ENCODE peak calls at places on chromosomes 7 and 10, in five cellular contexts. M, Z, N, G and V are unnamed samples.

GRCh38 chr7:155918720-155919399 is 106.6 kb upstream of the SHH start:
- DNase-seq in M (no peak), Z (no peak), N (no peak), G (peak; percentile 19), V (peak; percentile 66)

GRCh38 chr7:133235212-133235883 is 17.5 kb upstream of the EXOC4 start:
- DNase-seq in M (no peak), Z (no peak), N (no peak), G (no peak), V (no peak)

GRCh38 chr7:82423446-82423845 is 20.1 kb downstream of the CACNA2D1 start:
- DNase-seq in M (no peak), Z (no peak), N (no peak), G (no peak), V (no peak)

GRCh38 chr7:111753968-111754367 is 191.7 kb upstream of the IMMP2L start:
- DNase-seq in M (no peak), Z (no peak), N (no peak), G (no peak), V (no peak)

GRCh38 chr10:46232666-46233065 is 54.1 kb upstream of the ANTXRL start:
- DNase-seq in M (peak; percentile 34), Z (no peak), N (no peak), G (no peak), V (no peak)

GRCh38 chr7:129351320-129351719 is 82.9 kb upstream of the STRIP2 start:
- DNase-seq in M (no peak), Z (no peak), N (no peak), G (no peak), V (no peak)

GRCh38 chr10:97580421-97581367 is 3.5 kb upstream of the HOGA1 start:
- DNase-seq in M (no peak), Z (no peak), N (peak; percentile 12), G (no peak), V (no peak)

GRCh38 chr7:64876792-64877713 is 26.0 kb upstream of the ZNF273 start:
- DNase-seq in M (peak; percentile 4), Z (no peak), N (peak; percentile 100), G (no peak), V (no peak)

GRCh38 chr10:49556723-49557122 is 17.8 kb upstream of the ERCC6 start:
- DNase-seq in M (no peak), Z (no peak), N (no peak), G (no peak), V (no peak)

GRCh38 chr7:20358762-20359282 is 28.1 kb downstream of the ITGB8 start:
- DNase-seq in M (no peak), Z (no peak), N (peak; percentile 16), G (no peak), V (no peak)

GRCh38 chr7:143269254-143269653 is 6.0 kb downstream of the GSTK1 start:
- DNase-seq in M (no peak), Z (no peak), N (no peak), G (peak; percentile 30), V (no peak)

GRCh38 chr10:14549496-14549895 is 218.8 kb upstream of the FRMD4A start:
- DNase-seq in M (no peak), Z (no peak), N (no peak), G (no peak), V (no peak)

GRCh38 chr7:132825932-132826480 is 249.7 kb upstream of the PLXNA4 start:
- DNase-seq in M (no peak), Z (no peak), N (no peak), G (no peak), V (no peak)

GRCh38 chr10:52566471-52567246 is 205.9 kb downstream of the MBL2 start:
- DNase-seq in M (no peak), Z (no peak), N (peak; percentile 2), G (no peak), V (peak; percentile 16)

GRCh38 chr7:149714910-149715471 is 58.4 kb downstream of the ZNF467 start:
- DNase-seq in M (no peak), Z (no peak), N (no peak), G (no peak), V (no peak)

GRCh38 chr7:133253522-133253882 is 624 bp downstream of the EXOC4 start:
- DNase-seq in M (no peak), Z (no peak), N (no peak), G (peak; percentile 47), V (peak; percentile 22)

GRCh38 chr7:44144968-44145418 is 3.9 kb upstream of the MYL7 start:
- DNase-seq in M (no peak), Z (no peak), N (peak; percentile 42), G (no peak), V (no peak)

GRCh38 chr7:91020611-91021385 is 243.4 kb upstream of the FZD1 start:
- DNase-seq in M (no peak), Z (no peak), N (no peak), G (no peak), V (no peak)

GRCh38 chr7:91503934-91504575 is 239.8 kb downstream of the FZD1 start:
- DNase-seq in M (no peak), Z (no peak), N (no peak), G (no peak), V (no peak)

GRCh38 chr7:42726066-42726785 is 185.6 kb downstream of the C7orf25 start:
- DNase-seq in M (no peak), Z (no peak), N (no peak), G (no peak), V (no peak)

GRCh38 chr7:19106308-19107141 is 10.9 kb downstream of the TWIST1 start:
- DNase-seq in M (peak; percentile 71), Z (no peak), N (peak; percentile 71), G (peak; percentile 24), V (no peak)

GRCh38 chr10:25631471-25631870 is 302.6 kb upstream of the MYO3A start:
- DNase-seq in M (no peak), Z (no peak), N (no peak), G (no peak), V (no peak)
- TF ChIP-seq GABPA in M (no peak), Z (no peak), N (no peak), G (no peak), V (no peak)

DNA sequence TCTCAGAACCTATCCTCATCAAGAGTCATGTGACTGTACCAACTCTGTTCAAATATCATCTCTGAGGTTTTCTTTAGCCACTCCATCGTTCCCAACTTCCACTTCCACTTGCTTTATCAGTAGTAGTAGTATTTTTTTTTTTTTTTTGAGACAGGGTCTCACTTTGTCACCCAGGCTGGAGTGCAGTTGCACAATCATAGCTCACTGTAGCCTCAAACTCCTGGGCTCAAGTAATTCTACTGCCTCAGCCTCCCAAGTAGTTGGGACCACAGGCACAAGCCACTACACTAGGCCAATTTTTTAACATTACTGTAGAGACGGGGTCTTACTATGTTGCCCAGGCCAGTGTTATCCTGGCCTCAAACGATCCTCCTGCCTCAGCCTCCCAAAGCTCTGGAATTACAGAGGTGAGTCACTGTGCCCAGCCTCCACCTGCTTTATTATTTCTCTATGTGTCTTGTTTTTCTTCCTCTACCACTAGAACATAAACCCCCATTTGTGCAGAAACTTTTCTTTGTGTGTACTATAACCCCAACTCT is 5.9 kb downstream of the NCAPG2 start:
- DNase-seq in M (no peak), Z (no peak), N (no peak), G (no peak), V (no peak)
- H3K9ac ChIP-seq in M (no peak overlapping the region), Z (no peak overlapping the region), N (no peak overlapping the region), G (no peak overlapping the region), V (no peak overlapping the region)

GRCh38 chr7:73758581-73759138 is 11.4 kb downstream of the CLDN3 start:
- DNase-seq in M (no peak), Z (no peak), N (no peak), G (peak; percentile 64), V (no peak)
- TF ChIP-seq GABPA in M (no peak), Z (no peak), N (no peak), G (no peak), V (no peak)

GRCh38 chr7:29342761-29343160 is 148.2 kb downstream of the CHN2 start:
- DNase-seq in M (no peak), Z (no peak), N (no peak), G (no peak), V (no peak)

GRCh38 chr7:29346574-29346973 is 152.0 kb downstream of the CHN2 start:
- DNase-seq in M (no peak), Z (no peak), N (no peak), G (no peak), V (no peak)

GRCh38 chr7:29345590-29345989 is 151.0 kb downstream of the CHN2 start:
- DNase-seq in M (peak; percentile 66), Z (no peak), N (peak; percentile 63), G (peak; percentile 3), V (peak; percentile 38)

GRCh38 chr7:29343379-29343778 is 148.8 kb downstream of the CHN2 start:
- DNase-seq in M (no peak), Z (no peak), N (no peak), G (no peak), V (no peak)

GRCh38 chr7:29344334-29344978 is 149.9 kb downstream of the CHN2 start:
- DNase-seq in M (no peak), Z (no peak), N (no peak), G (no peak), V (no peak)
- H3K9ac ChIP-seq in M (no peak overlapping the region), Z (no peak overlapping the region), N (no peak overlapping the region), G (no peak overlapping the region), V (no peak overlapping the region)

GRCh38 chr7:96045181-96045580 is 272.8 kb downstream of the DYNC1I1 start:
- DNase-seq in M (no peak), Z (no peak), N (no peak), G (no peak), V (no peak)
- TF ChIP-seq GABPA in M (no peak), Z (no peak), N (no peak), G (no peak), V (no peak)

DNA sequence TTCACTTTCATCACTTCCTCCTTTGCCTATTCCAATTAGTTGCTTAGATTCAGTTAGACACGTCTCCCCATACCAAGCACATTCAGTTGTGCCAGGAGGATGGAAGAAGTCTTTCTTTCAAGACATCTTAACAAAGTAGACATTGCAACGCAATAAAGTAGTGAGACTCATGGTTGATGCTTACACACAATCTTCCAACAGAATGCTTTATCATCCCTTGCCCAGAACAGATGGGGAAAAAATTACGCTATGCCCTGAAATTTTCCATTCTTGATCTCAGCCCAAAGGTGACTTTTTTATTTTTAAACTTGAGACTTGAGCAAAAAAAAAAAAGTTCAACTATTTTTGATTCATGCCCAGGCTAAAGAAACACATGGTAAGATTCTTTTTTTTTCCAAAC is 74.9 kb downstream of the KCNMA1 start:
- DNase-seq in M (no peak), Z (no peak), N (no peak), G (no peak), V (no peak)
- H3K9ac ChIP-seq in M (no peak overlapping the region), Z (no peak overlapping the region), N (no peak overlapping the region), G (no peak overlapping the region), V (no peak overlapping the region)